ENCODE peak calls at places on chromosomes 3 and 15, in nine cellular contexts. G is lower leg skin; A is GM23338; R is naive thymus-derived CD4-positive, alpha-beta T cell; B is brain microvascular endothelial cell; E is cardiac muscle cell; I is CD8-positive, alpha-beta memory T cell; T is BJ; K is H1. D is an unnamed sample.

GRCh38 chr3:143571548-143571947 is 276.7 kb downstream of the SLC9A9 start:
- DNase-seq in G (no peak), A (no peak), R (no peak), B (peak; percentile 2), E (peak; percentile 45), I (no peak), T (no peak), K (no peak), D (peak; percentile 58)

GRCh38 chr15:77064539-77065308 is 6.2 kb downstream of the TSPAN3 start:
- DNase-seq in G (no peak), A (no peak), R (no peak), B (peak; percentile 18), E (no peak), I (no peak), T (no peak), K (no peak), D (peak; percentile 25)

GRCh38 chr3:184563569-184563925 is 2.0 kb downstream of the EPHB3 start:
- DNase-seq in G (no peak), A (no peak), R (no peak), B (no peak), E (no peak), I (no peak), T (no peak), K (no peak), D (no peak)

GRCh38 chr3:71942432-71942831 is 157.5 kb upstream of the PROK2 start:
- DNase-seq in G (no peak), A (peak; percentile 42), R (no peak), B (no peak), E (no peak), I (no peak), T (no peak), K (no peak), D (no peak)

GRCh38 chr3:100047455-100048141 is 66.7 kb downstream of the FILIP1L start:
- DNase-seq in G (no peak), A (no peak), R (no peak), B (peak; percentile 86), E (peak; percentile 73), I (no peak), T (peak; percentile 80), K (no peak), D (peak; percentile 94)

GRCh38 chr3:179148446-179149238 is 485 bp downstream of the PIK3CA start:
- DNase-seq in G (peak; percentile 27), A (peak; percentile 71), R (peak; percentile 78), B (peak; percentile 17), E (peak; percentile 58), I (peak; percentile 80), T (no peak), K (peak; percentile 76), D (peak; percentile 51)

GRCh38 chr15:84937144-84937543 is 44.5 kb upstream of the PDE8A start:
- DNase-seq in G (no peak), A (no peak), R (no peak), B (no peak), E (no peak), I (no peak), T (no peak), K (no peak), D (no peak)

GRCh38 chr15:42593143-42593542 is 17.7 kb downstream of the STARD9 start:
- DNase-seq in G (peak; percentile 61), A (no peak), R (no peak), B (no peak), E (no peak), I (no peak), T (no peak), K (no peak), D (peak; percentile 35)

GRCh38 chr3:52091566-52092290 is 35.4 kb upstream of the DUSP7 start:
- DNase-seq in G (no peak), A (no peak), R (no peak), B (no peak), E (peak; percentile 16), I (no peak), T (no peak), K (no peak), D (no peak)

GRCh38 chr3:188950832-188951489 is 220.8 kb upstream of the TPRG1 start:
- DNase-seq in G (peak; percentile 79), A (no peak), R (no peak), B (peak; percentile 99), E (peak; percentile 97), I (no peak), T (peak; percentile 85), K (no peak), D (peak; percentile 99)

GRCh38 chr3:36813320-36813719 is 49.0 kb upstream of the DCLK3 start:
- DNase-seq in G (no peak), A (no peak), R (no peak), B (no peak), E (no peak), I (no peak), T (no peak), K (no peak), D (no peak)

GRCh38 chr3:13461169-13462124 is 18.7 kb upstream of the HDAC11 start:
- DNase-seq in G (no peak), A (peak; percentile 96), R (peak; percentile 67), B (peak; percentile 10), E (peak; percentile 57), I (peak; percentile 68), T (no peak), K (peak; percentile 97), D (peak; percentile 37)

GRCh38 chr15:38440353-38441129 is 13.4 kb upstream of the FAM98B start:
- DNase-seq in G (peak; percentile 32), A (peak; percentile 79), R (peak; percentile 68), B (peak; percentile 17), E (peak; percentile 84), I (peak; percentile 58), T (no peak), K (peak; percentile 62), D (peak; percentile 73)

DNA sequence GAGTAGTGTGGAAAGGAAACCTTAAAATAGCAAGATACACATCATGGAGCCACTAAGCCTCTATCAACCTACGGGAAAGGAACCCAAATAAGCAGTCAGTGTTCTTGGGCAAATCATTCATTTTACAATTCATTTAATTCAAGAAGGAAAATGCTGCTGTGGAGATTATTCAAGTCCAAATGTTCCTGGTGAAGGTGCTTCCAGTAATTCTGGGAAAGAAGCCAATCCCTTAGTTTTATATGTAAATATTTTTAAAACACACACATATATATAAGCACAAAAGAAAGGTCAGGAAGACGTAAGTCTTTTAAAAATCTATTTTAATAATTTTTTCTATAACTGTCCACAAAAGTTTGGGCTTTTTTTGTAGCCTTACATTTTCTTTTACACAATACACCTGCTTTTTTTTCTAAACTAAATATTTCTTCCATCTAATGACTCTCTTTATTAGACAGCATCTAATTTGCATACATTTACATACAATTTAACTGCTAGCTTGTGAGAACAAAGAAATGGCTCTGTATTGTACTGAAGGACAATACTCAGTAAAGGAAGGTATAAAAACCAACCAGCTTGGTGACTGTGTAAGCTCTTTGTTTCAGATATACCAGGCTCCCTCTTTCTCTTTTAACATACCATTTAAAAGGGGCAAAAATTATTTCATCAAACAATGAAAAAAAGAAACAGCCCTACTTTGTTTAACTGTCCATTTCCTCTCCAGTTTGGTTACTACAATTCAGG is 269.5 kb downstream of the ZBTB20 start:
- DNase-seq in G (no peak), A (peak; percentile 21), R (no peak), B (no peak), E (no peak), I (no peak), T (no peak), K (no peak), D (no peak)
- H3K4me3 ChIP-seq in G (no peak overlapping the region), A (no peak overlapping the region), R (no peak overlapping the region), B (no peak overlapping the region), E (no peak overlapping the region), I (no peak overlapping the region), T (no peak overlapping the region), K (no peak overlapping the region), D (no peak overlapping the region)

GRCh38 chr3:49005998-49006397 is 1.2 kb upstream of the WDR6 start:
- DNase-seq in G (no peak), A (no peak), R (no peak), B (no peak), E (no peak), I (no peak), T (no peak), K (no peak), D (no peak)
- H3K4me3 ChIP-seq in G (no peak overlapping the region), A (peak overlapping the region; percentile 99), R (peak overlapping the region; percentile 96), B (no peak overlapping the region), E (no peak overlapping the region), I (peak overlapping the region; percentile 98), T (peak overlapping the region; percentile 96), K (peak overlapping the region; percentile 94), D (peak overlapping the region; percentile 64)

DNA sequence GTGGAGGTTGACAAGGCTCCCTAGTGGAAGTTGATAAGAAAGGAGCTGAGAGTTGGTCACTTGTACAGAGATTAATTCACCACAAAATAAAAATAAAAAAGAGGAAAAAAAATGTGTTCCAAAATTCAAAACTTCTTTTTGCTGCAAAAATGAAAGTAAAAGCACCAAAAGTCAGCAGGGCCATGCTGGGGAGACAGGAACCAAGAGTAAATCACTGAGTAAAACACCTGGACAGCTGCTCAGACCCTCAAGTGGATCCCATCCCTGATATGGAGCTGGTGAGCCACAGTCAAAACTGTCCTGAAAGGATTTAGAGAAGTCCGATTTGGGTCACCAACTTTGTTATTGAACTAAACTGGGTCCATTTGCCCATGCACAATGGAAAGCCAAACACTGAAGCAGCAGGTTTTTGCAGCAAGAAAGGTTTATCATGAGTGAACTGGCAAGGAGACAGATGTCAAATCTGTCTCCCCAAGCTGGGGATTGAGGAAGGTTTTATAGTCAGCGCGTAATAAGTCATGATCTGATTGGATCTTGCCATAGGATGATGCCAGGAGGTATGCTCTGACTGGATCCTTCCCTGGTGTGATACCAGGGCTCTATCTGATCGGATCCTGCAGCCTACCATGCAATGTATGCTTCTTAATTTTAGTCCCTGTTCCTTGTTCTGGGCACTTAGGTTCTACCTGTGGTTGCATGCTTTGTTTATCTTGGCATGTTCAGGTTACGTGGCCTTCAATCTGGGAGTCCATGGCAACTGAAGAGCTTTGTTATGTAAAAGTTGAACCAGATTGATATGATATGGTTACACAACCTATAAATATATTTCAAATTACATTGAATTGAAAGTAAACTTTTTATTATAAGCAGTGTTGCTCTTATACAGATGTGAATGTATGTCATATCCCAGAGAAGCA is 313.2 kb downstream of the POLQ start:
- DNase-seq in G (no peak), A (peak; percentile 17), R (no peak), B (no peak), E (no peak), I (no peak), T (no peak), K (no peak), D (no peak)
- H3K4me3 ChIP-seq in G (no peak overlapping the region), A (no peak overlapping the region), R (no peak overlapping the region), B (no peak overlapping the region), E (no peak overlapping the region), I (no peak overlapping the region), T (no peak overlapping the region), K (no peak overlapping the region), D (no peak overlapping the region)

GRCh38 chr15:55586808-55587207 is 1.3 kb downstream of the PYGO1 start:
- DNase-seq in G (no peak), A (no peak), R (no peak), B (no peak), E (no peak), I (no peak), T (no peak), K (no peak), D (no peak)
- H3K4me3 ChIP-seq in G (no peak overlapping the region), A (peak overlapping the region; percentile 77), R (no peak overlapping the region), B (peak overlapping the region; percentile 71), E (peak overlapping the region; percentile 59), I (no peak overlapping the region), T (peak overlapping the region; percentile 74), K (no peak overlapping the region), D (peak overlapping the region; percentile 69)

GRCh38 chr3:191334359-191334893 is 4.1 kb upstream of the UTS2B start:
- DNase-seq in G (no peak), A (no peak), R (no peak), B (no peak), E (no peak), I (no peak), T (no peak), K (no peak), D (no peak)
- H3K4me3 ChIP-seq in G (no peak overlapping the region), A (no peak overlapping the region), R (no peak overlapping the region), B (no peak overlapping the region), E (no peak overlapping the region), I (no peak overlapping the region), T (no peak overlapping the region), K (no peak overlapping the region), D (no peak overlapping the region)